ENCODE peak calls at places on chromosomes 2 and 18, in five cellular contexts. S, M, R, N and J are unnamed samples.

GRCh38 chr2:159713691-159714585 is 1.6 kb downstream of the MARCHF7 start:
- DNase-seq in S (peak), M (no peak), R (no peak), N (peak), J (no peak)

GRCh38 chr18:44732604-44733003 is 51.9 kb downstream of the SETBP1 start:
- DNase-seq in S (no peak), M (no peak), R (no peak), N (no peak), J (no peak)

GRCh38 chr18:58213931-58214431 is 170.0 kb downstream of the NEDD4L start:
- DNase-seq in S (no peak), M (no peak), R (no peak), N (peak), J (no peak)

GRCh38 chr2:218958276-218958675 is 1.2 kb upstream of the CDK5R2 start:
- DNase-seq in S (no peak), M (no peak), R (no peak), N (no peak), J (no peak)

GRCh38 chr2:129859141-129859540 is 120.3 kb upstream of the RAB6C start:
- DNase-seq in S (no peak), M (no peak), R (no peak), N (no peak), J (no peak)

GRCh38 chr2:241963223-241963622 is 93.7 kb downstream of the RTP5 start:
- DNase-seq in S (no peak), M (no peak), R (no peak), N (no peak), J (no peak)

GRCh38 chr2:62787381-62787780 is 81.9 kb downstream of the EHBP1 start:
- DNase-seq in S (peak), M (no peak), R (no peak), N (peak), J (no peak)

GRCh38 chr2:38323623-38324022 is 53.5 kb downstream of the ATL2 start:
- DNase-seq in S (no peak), M (no peak), R (no peak), N (no peak), J (no peak)

GRCh38 chr2:103009861-103010260 is 248.0 kb downstream of the TMEM182 start:
- DNase-seq in S (no peak), M (no peak), R (no peak), N (no peak), J (no peak)

GRCh38 chr2:183991973-183992372 is 606.4 kb upstream of the ZNF804A start:
- DNase-seq in S (no peak), M (no peak), R (no peak), N (no peak), J (no peak)